ENCODE peak calls at places on chromosomes 1 and 21, in six cellular contexts. P is lower lobe of right lung, J is lung, X is ovary, Y is body of pancreas, H is dorsolateral prefrontal cortex. D is an unnamed sample.
A peak's percentile ranks its signal among the peaks of the same experiment; 100 is the strongest.

GRCh38 chr21:14673649-14674048 is 127.5 kb upstream of the SAMSN1 start:
- DNase-seq in H (no peak), J (no peak), X (no peak), P (no peak), Y (no peak), D (no peak)

GRCh38 chr1:10839188-10839770 is 42.8 kb upstream of the CASZ1 start:
- DNase-seq in P (no peak), Y (no peak), J (no peak), X (no peak), H (no peak), D (no peak)

GRCh38 chr1:209431813-209432442 is 151.6 kb upstream of the CAMK1G start:
- DNase-seq in Y (no peak), P (no peak), H (no peak), X (no peak), J (no peak), D (no peak)

GRCh38 chr1:67792756-67793475 is 40.4 kb downstream of the GNG12 start:
- DNase-seq in P (no peak), J (no peak), H (no peak), Y (no peak), X (no peak), D (no peak)

GRCh38 chr1:240244968-240245628 is 153.4 kb downstream of the FMN2 start:
- DNase-seq in J (no peak), X (no peak), P (no peak), H (no peak), Y (no peak), D (no peak)

GRCh38 chr1:112524986-112525385 is 16.2 kb downstream of the WNT2B start:
- DNase-seq in P (no peak), J (no peak), H (no peak), X (no peak), Y (no peak), D (no peak)

GRCh38 chr1:221979461-221980032 is 237.7 kb upstream of the DUSP10 start:
- DNase-seq in H (no peak), J (no peak), Y (no peak), X (no peak), P (no peak), D (no peak)

GRCh38 chr1:106962591-106962990 is 93.9 kb upstream of the PRMT6 start:
- DNase-seq in P (no peak), Y (no peak), H (no peak), J (no peak), X (no peak), D (no peak)

GRCh38 chr1:77370588-77371306 is 88.9 kb downstream of the AK5 start:
- DNase-seq in Y (no peak), X (no peak), H (no peak), P (no peak), J (no peak), D (no peak)

GRCh38 chr1:158035976-158036583 is 42.6 kb downstream of the KIRREL1 start:
- DNase-seq in Y (peak; percentile 48), X (peak; percentile 71), P (no peak), J (peak; percentile 44), H (no peak), D (no peak)

GRCh38 chr1:177505905-177506590 is 335.3 kb downstream of the BRINP2 start:
- DNase-seq in J (no peak), H (no peak), Y (no peak), P (no peak), X (no peak), D (no peak)

GRCh38 chr1:93715529-93716126 is 34.0 kb upstream of the BCAR3 start:
- DNase-seq in Y (no peak), X (no peak), P (no peak), H (no peak), J (no peak), D (no peak)

GRCh38 chr21:36551731-36552457 is 72.0 kb upstream of the CLDN14 start:
- DNase-seq in J (no peak), H (no peak), Y (no peak), P (no peak), X (no peak), D (no peak)

DNA sequence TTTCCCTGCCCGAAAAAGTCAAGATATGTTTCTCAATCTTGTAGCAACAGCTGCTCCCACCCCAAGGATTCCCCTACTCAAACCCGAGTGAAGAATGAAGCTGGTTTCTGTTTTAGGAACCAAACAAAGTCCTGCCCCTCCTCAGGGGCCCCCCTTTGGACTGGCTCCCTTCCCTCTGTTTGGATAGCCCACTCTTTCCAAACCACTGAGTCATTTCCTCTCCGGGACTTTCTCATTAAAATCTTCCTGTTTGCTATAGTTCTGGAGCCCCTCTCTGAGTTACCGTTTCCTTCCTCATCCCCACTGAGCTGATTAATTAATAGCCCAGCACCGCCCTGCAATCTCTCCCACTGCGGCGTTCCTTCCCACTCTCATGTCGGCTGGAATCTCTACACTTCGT is 101.0 kb downstream of the TSEN15 start:
- DNase-seq in P (no peak), H (no peak), Y (peak; percentile 15), J (no peak), X (no peak), D (no peak)
- H3K27ac ChIP-seq in P (peak overlapping the region; percentile 74), H (no peak overlapping the region), Y (peak overlapping the region; percentile 58), J (peak overlapping the region; percentile 49), X (no peak overlapping the region), D (no peak overlapping the region)

DNA sequence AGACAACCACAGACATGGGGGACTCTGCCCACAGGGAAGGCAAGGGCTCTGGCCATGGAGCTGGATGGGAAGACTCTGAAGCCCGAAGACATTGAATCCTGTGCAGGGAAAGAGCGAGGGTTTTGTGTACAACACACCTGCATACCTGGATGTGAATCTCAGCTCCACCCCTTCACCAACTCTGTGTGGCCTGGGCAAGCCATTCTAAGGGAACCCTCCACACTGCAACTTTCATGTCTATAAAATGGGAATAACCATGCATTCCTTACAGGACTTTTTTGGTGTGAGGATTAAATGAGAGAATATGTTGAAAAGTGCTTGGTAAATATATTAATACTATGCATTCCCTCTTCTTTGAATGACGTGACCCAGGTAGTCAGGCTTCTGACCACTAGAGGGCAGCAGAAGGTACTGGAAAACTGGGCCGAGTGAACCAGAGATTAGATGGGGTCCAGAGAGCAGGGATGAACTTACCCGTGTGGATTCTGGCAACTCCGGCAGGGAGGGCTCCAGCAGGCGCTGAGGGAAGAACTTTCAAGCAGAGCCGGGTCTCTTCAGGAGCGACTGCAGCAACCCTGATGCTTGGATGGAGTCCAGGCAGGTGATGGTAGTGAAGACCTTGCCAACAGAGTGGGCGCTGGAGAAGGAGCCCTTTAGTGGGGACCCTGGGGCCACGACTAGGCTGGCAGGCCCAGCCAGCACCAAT is 908 bp upstream of the ELF3 start:
- DNase-seq in J (peak; percentile 82), Y (peak; percentile 89), X (peak; percentile 77), H (peak; percentile 90), P (peak; percentile 56), D (no peak)
- TF ChIP-seq CTCF in J (peak; percentile 61), Y (peak; percentile 88), X (peak; percentile 86), H (peak; percentile 92), P (peak; percentile 88), D (peak; percentile 85)

GRCh38 chr1:88729297-88729696 is 45.2 kb downstream of the PKN2 start:
- DNase-seq in H (no peak), P (no peak), Y (no peak), X (no peak), J (no peak), D (no peak)

GRCh38 chr1:88727205-88727604 is 43.1 kb downstream of the PKN2 start:
- DNase-seq in Y (no peak), H (no peak), J (no peak), P (no peak), X (no peak), D (no peak)

GRCh38 chr1:88730132-88730675 is 46.1 kb downstream of the PKN2 start:
- DNase-seq in H (no peak), P (no peak), X (no peak), J (no peak), Y (no peak), D (no peak)

GRCh38 chr1:88730995-88731394 is 46.9 kb downstream of the PKN2 start:
- DNase-seq in X (no peak), Y (no peak), P (no peak), J (no peak), H (no peak), D (no peak)

DNA sequence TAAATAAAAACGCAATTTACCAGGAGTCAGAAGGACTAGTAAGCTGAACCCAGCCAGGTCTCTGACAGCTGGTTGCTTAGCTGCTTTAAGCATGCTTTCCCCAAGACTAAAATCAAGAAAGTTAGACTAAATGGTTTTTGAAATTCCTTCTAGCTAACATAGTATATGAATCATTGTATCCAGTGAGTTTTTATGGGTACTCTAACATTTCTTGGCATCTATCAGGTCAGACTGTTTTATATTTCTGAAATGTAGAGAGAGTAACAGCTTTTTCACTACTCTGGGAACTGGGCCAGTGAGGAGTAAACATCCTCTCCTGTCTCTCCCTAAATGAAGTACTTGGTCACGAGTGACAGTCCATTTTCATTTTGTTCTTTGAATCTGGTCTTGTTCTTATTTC is 47.4 kb downstream of the PKN2 start:
- DNase-seq in H (no peak), J (no peak), Y (peak; percentile 25), P (no peak), X (no peak), D (no peak)
- H3K4me3 ChIP-seq in H (no peak overlapping the region), J (no peak overlapping the region), Y (no peak overlapping the region), P (no peak overlapping the region), X (no peak overlapping the region), D (peak overlapping the region; percentile 32)

GRCh38 chr1:155053531-155054105 is 2.5 kb downstream of the ADAM15 start:
- DNase-seq in J (no peak), Y (no peak), X (no peak), H (no peak), P (no peak), D (no peak)
- H3K27ac ChIP-seq in J (no peak overlapping the region), Y (no peak overlapping the region), X (no peak overlapping the region), H (no peak overlapping the region), P (no peak overlapping the region), D (no peak overlapping the region)

GRCh38 chr1:223756002-223756775 is 43.9 kb downstream of the CAPN2 start:
- DNase-seq in H (peak; percentile 87), X (no peak), Y (no peak), J (no peak), P (no peak), D (no peak)
- TF ChIP-seq CTCF in H (peak; percentile 73), X (no peak), Y (no peak), J (no peak), P (no peak), D (no peak)

GRCh38 chr1:23902611-23903278 is 10.4 kb downstream of the CNR2 start:
- DNase-seq in P (no peak), X (no peak), H (no peak), J (no peak), Y (peak; percentile 21), D (no peak)
- H3K4me3 ChIP-seq in P (peak overlapping the region; percentile 49), X (peak overlapping the region; percentile 26), H (peak overlapping the region; percentile 35), J (peak overlapping the region; percentile 41), Y (no peak overlapping the region), D (peak overlapping the region; percentile 73)